ENCODE peak calls at places on chromosomes 6 and 20, in ten cellular contexts. W, X, L, B, A, P, K, G, D and Y are unnamed samples.

GRCh38 chr20:22584630-22584921 is 204 bp upstream of the FOXA2 start:
- DNase-seq in X (no peak), K (peak; percentile 81), L (no peak), P (no peak), D (no peak), W (peak; percentile 88), A (no peak), B (no peak), G (peak; percentile 83), Y (no peak)

GRCh38 chr20:30811896-30812671 is 445.4 kb upstream of the DEFB115 start:
- DNase-seq in D (no peak), W (no peak), G (peak; percentile 56), P (no peak), K (peak; percentile 80), L (peak; percentile 47), X (no peak), A (no peak), B (peak; percentile 48), Y (peak; percentile 57)

GRCh38 chr6:154933181-154933827 is 61.8 kb upstream of the TIAM2 start:
- DNase-seq in L (no peak), X (no peak), K (no peak), P (peak; percentile 18), A (peak; percentile 18), G (no peak), D (no peak), B (no peak), W (no peak), Y (no peak)

GRCh38 chr6:106162926-106163325 is 76.8 kb downstream of the PRDM1 start:
- DNase-seq in X (no peak), W (no peak), D (no peak), G (no peak), A (no peak), B (no peak), P (no peak), K (no peak), L (no peak), Y (no peak)

GRCh38 chr6:36793913-36794703 is 45.1 kb downstream of the CPNE5 start:
- DNase-seq in G (no peak), D (no peak), X (no peak), K (peak; percentile 37), B (no peak), A (no peak), P (no peak), L (no peak), W (no peak), Y (no peak)

GRCh38 chr6:3755637-3756515 is 4.4 kb upstream of the PXDC1 start:
- DNase-seq in D (no peak), B (no peak), K (peak; percentile 74), P (no peak), A (no peak), L (no peak), W (no peak), X (no peak), G (peak; percentile 61), Y (no peak)

GRCh38 chr6:85419046-85419759 is 30.7 kb upstream of the NT5E start:
- DNase-seq in G (no peak), A (no peak), W (no peak), X (no peak), K (no peak), D (no peak), B (no peak), L (no peak), P (no peak), Y (no peak)

GRCh38 chr6:68976260-68976659 is 341.2 kb downstream of the ADGRB3 start:
- DNase-seq in X (no peak), B (no peak), L (no peak), D (no peak), K (peak; percentile 41), G (no peak), A (no peak), W (no peak), P (no peak), Y (no peak)

GRCh38 chr20:21102691-21103311 is 3.4 kb downstream of the LINC00237 start:
- DNase-seq in X (no peak), A (no peak), P (no peak), L (peak; percentile 50), W (peak; percentile 47), D (no peak), K (peak; percentile 81), B (peak; percentile 42), G (peak; percentile 76), Y (no peak)

GRCh38 chr6:142945071-142945445 is at the start of gene HIVEP2:
- DNase-seq in X (peak; percentile 84), D (no peak), B (peak; percentile 89), L (peak; percentile 79), G (peak; percentile 86), P (peak; percentile 88), K (peak; percentile 89), W (peak; percentile 91), A (peak; percentile 95), Y (peak; percentile 81)

GRCh38 chr6:142380626-142381025 is 78.8 kb downstream of the ADGRG6 start:
- DNase-seq in W (no peak), L (no peak), A (peak; percentile 59), X (no peak), D (no peak), P (no peak), K (no peak), G (no peak), B (no peak), Y (no peak)

GRCh38 chr20:23111307-23111943 is 25.3 kb upstream of the CD93 start:
- DNase-seq in G (no peak), P (no peak), K (no peak), W (no peak), A (no peak), D (no peak), X (no peak), L (no peak), B (no peak), Y (no peak)

GRCh38 chr6:116144590-116144989 is 18.7 kb upstream of the COL10A1 start:
- DNase-seq in W (no peak), K (no peak), B (no peak), G (no peak), A (no peak), X (no peak), D (no peak), L (no peak), P (peak; percentile 87), Y (no peak)

GRCh38 chr6:36660771-36661471 is 17.6 kb upstream of the CDKN1A start:
- DNase-seq in W (peak; percentile 63), X (no peak), A (no peak), K (peak; percentile 89), D (no peak), G (peak; percentile 88), B (peak; percentile 63), L (no peak), P (no peak), Y (no peak)

GRCh38 chr6:2396856-2397640 is 151.6 kb upstream of the GMDS start:
- DNase-seq in D (no peak), K (no peak), G (no peak), A (peak; percentile 67), B (no peak), L (no peak), W (no peak), P (peak; percentile 25), X (no peak), Y (no peak)

GRCh38 chr6:80520195-80520594 is 413.7 kb downstream of the BCKDHB start:
- DNase-seq in A (no peak), X (no peak), G (no peak), D (no peak), K (no peak), W (no peak), B (no peak), P (no peak), L (no peak), Y (no peak)

GRCh38 chr20:23436681-23437080 is 2.8 kb upstream of the CSTL1 start:
- DNase-seq in A (peak; percentile 29), X (no peak), G (no peak), W (no peak), P (peak; percentile 33), L (no peak), D (no peak), B (no peak), K (no peak), Y (no peak)

GRCh38 chr6:156942266-156942665 is 165.1 kb downstream of the ARID1B start:
- DNase-seq in B (no peak), A (no peak), P (no peak), G (peak; percentile 57), W (no peak), D (no peak), X (no peak), K (peak; percentile 49), L (no peak), Y (no peak)

GRCh38 chr6:78308025-78308424 is 559.3 kb upstream of the IRAK1BP1 start:
- DNase-seq in A (no peak), P (peak; percentile 24), G (peak; percentile 52), D (no peak), L (no peak), W (no peak), B (no peak), K (peak; percentile 53), X (no peak), Y (no peak)
- TF ChIP-seq CTCF in A (no peak), P (peak; percentile 63), G (peak; percentile 56), D (peak; percentile 11), L (no peak), W (no peak), B (no peak), K (peak; percentile 59), X (no peak), Y (no peak)

DNA sequence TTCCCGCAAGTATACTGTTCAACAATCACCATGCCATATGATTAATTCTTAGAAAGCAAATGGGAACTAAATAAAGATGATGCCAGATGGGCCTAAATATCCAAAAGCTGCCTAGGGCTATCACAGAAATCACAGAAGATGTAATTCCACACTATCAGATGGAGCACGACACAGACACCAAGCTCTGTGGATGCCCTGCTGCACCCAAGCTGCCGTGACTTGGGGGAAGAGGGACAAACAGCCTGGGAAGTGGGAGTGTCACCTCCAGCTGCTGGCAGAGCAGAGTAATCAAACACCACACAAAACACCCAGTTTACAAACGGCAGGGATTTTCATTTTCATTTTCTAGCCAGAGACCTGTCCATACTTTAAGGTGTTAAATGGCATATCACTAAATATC is 35.7 kb downstream of the PDE10A start:
- DNase-seq in D (no peak), X (no peak), P (no peak), G (no peak), B (no peak), L (no peak), A (no peak), W (no peak), K (no peak), Y (no peak)
- TF ChIP-seq CTCF in D (no peak), X (no peak), P (no peak), G (no peak), B (no peak), L (no peak), A (no peak), W (no peak), K (no peak), Y (no peak)

GRCh38 chr6:13711384-13711725 is 280 bp downstream of the RANBP9 start:
- DNase-seq in D (no peak), P (peak; percentile 26), K (no peak), L (no peak), G (peak; percentile 55), A (no peak), B (no peak), X (no peak), W (no peak), Y (peak; percentile 54)
- TF ChIP-seq CTCF in D (peak; percentile 57), P (peak; percentile 4), K (peak; percentile 20), L (peak; percentile 38), G (peak; percentile 26), A (peak; percentile 21), B (no peak), X (no peak), W (no peak), Y (no peak)

GRCh38 chr6:140923048-140923447 is 1209.7 kb upstream of the GJE1 start:
- DNase-seq in D (no peak), G (no peak), A (no peak), K (no peak), X (no peak), P (no peak), L (no peak), B (no peak), W (no peak), Y (no peak)

GRCh38 chr6:140921366-140922226 is 1211.1 kb upstream of the GJE1 start:
- DNase-seq in P (peak; percentile 64), X (no peak), G (no peak), W (peak; percentile 19), B (no peak), K (peak; percentile 63), A (peak; percentile 54), D (peak; percentile 72), L (peak; percentile 12), Y (no peak)
- TF ChIP-seq CTCF in P (peak; percentile 77), X (peak; percentile 67), G (peak; percentile 83), W (peak; percentile 50), B (peak; percentile 26), K (peak; percentile 78), A (peak; percentile 74), D (peak; percentile 72), L (peak; percentile 59), Y (no peak)